ENCODE peak calls at places on chromosome 7, in four cellular contexts. A is PC-3, N is OCI-LY7, K is hepatocyte. R is an unnamed sample.

GRCh38 chr7:137354361-137354760 is 10.8 kb upstream of the PTN start:
- DNase-seq in A (no peak), N (no peak), K (peak), R (no peak)

GRCh38 chr7:117559391-117559790 is 79.6 kb downstream of the CFTR start:
- DNase-seq in A (no peak), N (no peak), K (no peak), R (no peak)

GRCh38 chr7:9242604-9243003 is 809.2 kb downstream of the NXPH1 start:
- DNase-seq in A (no peak), N (no peak), K (no peak), R (peak)

GRCh38 chr7:151244156-151244870 is 4.2 kb downstream of the SMARCD3 start:
- DNase-seq in A (peak), N (peak), K (peak), R (peak)

GRCh38 chr7:139750459-139751095 is 27.2 kb downstream of the HIPK2 start:
- DNase-seq in A (no peak), N (no peak), K (no peak), R (no peak)

GRCh38 chr7:158976468-158976848 is 120.1 kb downstream of the DYNC2I1 start:
- DNase-seq in A (no peak), N (no peak), K (no peak), R (no peak)

GRCh38 chr7:55476071-55476803 is 96.1 kb downstream of the VOPP1 start:
- DNase-seq in A (no peak), N (no peak), K (no peak), R (no peak)

GRCh38 chr7:6430271-6430940 is 17.3 kb downstream of the DAGLB start:
- DNase-seq in A (no peak), N (peak), K (no peak), R (no peak)

GRCh38 chr7:154777023-154777422 is 225.9 kb downstream of the PAXIP1 start:
- DNase-seq in A (no peak), N (no peak), K (peak), R (no peak)

GRCh38 chr7:42319631-42320030 is 82.6 kb upstream of the GLI3 start:
- DNase-seq in A (peak), N (no peak), K (no peak), R (no peak)

GRCh38 chr7:132381742-132382472 is 194.4 kb downstream of the PLXNA4 start:
- DNase-seq in A (peak), N (no peak), K (peak), R (no peak)

GRCh38 chr7:99006739-99007424 is 128.6 kb downstream of the TRRAP start:
- DNase-seq in A (no peak), N (no peak), K (no peak), R (no peak)

GRCh38 chr7:140229591-140230516 is 53.1 kb upstream of the KDM7A start:
- DNase-seq in A (no peak), N (no peak), K (no peak), R (peak)

GRCh38 chr7:141158562-141158961 is 84.7 kb downstream of the TMEM178B start:
- DNase-seq in A (peak), N (no peak), K (peak), R (peak)

GRCh38 chr7:87567052-87567451 is 33.6 kb downstream of the ABCB1 start:
- DNase-seq in A (no peak), N (no peak), K (no peak), R (no peak)

GRCh38 chr7:106562711-106563366 is 98.1 kb downstream of the CCDC71L start:
- DNase-seq in A (no peak), N (no peak), K (no peak), R (no peak)

GRCh38 chr7:80681272-80681885 is 42.9 kb downstream of the CD36 start:
- DNase-seq in A (peak), N (no peak), K (peak), R (peak)

GRCh38 chr7:39587393-39587792 is 21.2 kb downstream of the YAE1 start:
- DNase-seq in A (peak), N (no peak), K (no peak), R (no peak)

GRCh38 chr7:26691886-26692285 is 172.5 kb downstream of the SKAP2 start:
- DNase-seq in A (no peak), N (no peak), K (no peak), R (no peak)

GRCh38 chr7:123849855-123850254 is 4.9 kb downstream of the HYAL4 start:
- DNase-seq in A (peak), N (no peak), K (no peak), R (no peak)

DNA sequence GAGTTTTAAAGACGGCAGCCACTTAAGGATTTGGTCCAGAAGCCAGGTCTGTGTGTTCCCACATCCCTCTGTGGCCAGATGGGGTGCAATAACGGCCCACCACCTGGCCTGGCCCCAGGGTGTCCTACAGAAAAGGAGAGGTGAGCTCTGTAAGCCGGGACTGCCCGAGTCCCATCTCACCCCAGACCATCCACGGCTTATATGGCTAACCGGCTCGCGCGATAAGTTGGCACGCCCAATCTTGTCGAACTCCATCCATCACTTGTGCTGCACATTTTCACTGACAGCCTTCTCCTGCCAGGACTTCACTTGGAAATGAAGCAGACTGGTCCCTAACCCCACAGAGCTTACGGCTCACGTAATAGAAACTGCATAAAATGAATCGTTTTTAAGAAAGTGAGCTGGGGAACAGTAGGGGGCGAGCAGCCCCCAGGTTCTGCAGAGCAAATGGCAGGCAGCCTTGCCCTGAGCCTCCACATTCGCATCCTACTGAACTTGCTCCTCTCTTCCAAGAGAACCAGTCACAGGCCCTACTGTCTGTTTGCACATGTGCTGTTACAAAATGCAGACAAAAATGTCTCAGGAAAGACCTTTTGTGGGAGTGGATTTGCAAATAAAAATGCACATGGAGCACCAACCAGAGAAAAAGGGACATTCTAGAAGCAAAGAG is 98.2 kb downstream of the TNS3 start:
- DNase-seq in A (peak), N (peak), K (no peak), R (no peak)
- H3K4me3 ChIP-seq in A (no peak), N (no peak), K (no peak), R (no peak)

GRCh38 chr7:122219253-122219865 is 75.3 kb upstream of the AASS start:
- DNase-seq in A (peak), N (peak), K (peak), R (peak)
- TF ChIP-seq EZH2phosphoT487 in A (no peak), N (no peak), K (no peak), R (no peak)

GRCh38 chr7:101891936-101892640 is 74.7 kb downstream of the CUX1 start:
- DNase-seq in A (no peak), N (no peak), K (no peak), R (no peak)
- H3K27ac ChIP-seq in A (no peak), N (peak), K (peak), R (no peak)

GRCh38 chr7:93148135-93148534 is at the start of gene SAMD9L:
- DNase-seq in A (peak), N (peak), K (no peak), R (peak)
- H3K4me3 ChIP-seq in A (peak), N (peak), K (no peak), R (peak)

DNA sequence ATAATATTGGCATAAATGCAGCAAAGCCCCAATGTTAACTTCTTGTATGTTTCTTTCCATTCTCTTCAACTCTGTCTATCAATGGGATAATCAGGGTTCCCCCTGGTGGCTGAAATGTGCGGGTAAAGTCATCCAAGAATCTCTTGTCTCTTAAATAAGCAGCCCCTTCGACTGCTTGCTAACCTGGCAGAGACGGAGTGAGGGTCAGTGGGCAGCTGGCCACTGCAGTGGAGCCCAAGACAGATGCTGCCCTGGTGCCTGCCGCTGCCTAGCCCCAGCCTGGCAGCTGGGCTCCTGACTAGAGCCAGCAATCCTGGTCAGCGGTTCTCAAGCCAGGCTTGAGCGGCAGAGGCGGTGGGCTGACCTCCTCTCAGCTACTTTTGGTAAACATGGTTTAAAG is 248.9 kb downstream of the COBL start:
- DNase-seq in A (peak), N (peak), K (peak), R (peak)
- TF ChIP-seq EZH2phosphoT487 in A (no peak), N (no peak), K (no peak), R (no peak)

DNA sequence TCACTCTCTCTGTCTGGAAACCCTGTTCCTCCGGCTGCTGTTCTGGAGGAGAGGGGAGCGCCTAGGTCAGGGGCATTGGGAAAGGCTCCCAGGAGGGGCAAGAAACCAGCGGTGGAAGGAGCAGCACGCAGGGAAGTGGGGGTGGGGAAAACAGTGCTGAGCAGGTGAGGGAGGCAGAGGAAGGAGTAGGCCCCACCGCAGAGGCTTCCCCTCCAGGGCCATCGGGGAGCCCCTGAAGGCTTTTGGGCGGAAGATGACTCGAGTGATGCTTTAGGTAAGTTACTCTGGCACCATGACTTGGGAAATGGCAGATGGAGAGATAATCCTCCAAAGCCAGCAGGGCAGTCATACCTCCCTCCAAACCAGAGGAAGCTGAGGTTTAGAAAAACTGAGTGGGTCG is 106.5 kb upstream of the ANLN start:
- DNase-seq in A (no peak), N (no peak), K (no peak), R (no peak)
- H3K27ac ChIP-seq in A (no peak), N (no peak), K (no peak), R (no peak)

R was measured in MM.1S.